ENCODE peak calls at places on chromosomes 4 and X, in eight cellular contexts. O is colonic mucosa, E is uterus, Q is skeletal muscle cell, F is ovary, T is NT2/D1, D is lower lobe of right lung, K is fibroblast of the aortic adventitia. N is an unnamed sample.

GRCh38 chr4:110671679-110672078 is 48.8 kb upstream of the PITX2 start:
- DNase-seq in O (no peak), E (no peak), Q (no peak), F (no peak), T (no peak), D (no peak), K (no peak), N (no peak)

GRCh38 chr4:98608343-98608742 is 50.1 kb downstream of the TSPAN5 start:
- DNase-seq in O (no peak), E (no peak), Q (no peak), F (no peak), T (no peak), D (no peak), K (no peak), N (no peak)

GRCh38 chr4:101306225-101306624 is 41.1 kb downstream of the PPP3CA start:
- DNase-seq in O (no peak), E (no peak), Q (no peak), F (no peak), T (no peak), D (peak), K (no peak), N (no peak)

GRCh38 chrX:155028749-155029360 is 2.2 kb downstream of the FUNDC2 start:
- DNase-seq in O (peak), E (no peak), Q (no peak), F (no peak), T (no peak), D (no peak), K (peak), N (no peak)

GRCh38 chrX:13688384-13688771 is 550 bp upstream of the RAB9A start:
- DNase-seq in O (no peak), E (no peak), Q (no peak), F (no peak), T (no peak), D (no peak), K (no peak), N (no peak)

GRCh38 chrX:21798677-21799219 is 40.7 kb upstream of the MBTPS2 start:
- DNase-seq in O (no peak), E (no peak), Q (peak), F (no peak), T (no peak), D (no peak), K (peak), N (peak)

GRCh38 chr4:64807821-64808220 is 398.6 kb upstream of the TECRL start:
- DNase-seq in O (no peak), E (no peak), Q (no peak), F (no peak), T (no peak), D (no peak), K (no peak), N (no peak)

GRCh38 chrX:111041018-111041462 is 55.0 kb upstream of the PAK3 start:
- DNase-seq in O (no peak), E (no peak), Q (peak), F (no peak), T (no peak), D (no peak), K (peak), N (peak)

GRCh38 chrX:19904778-19905367 is 17.5 kb upstream of the SH3KBP1 start:
- DNase-seq in O (no peak), E (no peak), Q (no peak), F (no peak), T (no peak), D (no peak), K (peak), N (no peak)

GRCh38 chrX:85084770-85085393 is 81.2 kb downstream of the APOOL start:
- DNase-seq in O (peak), E (no peak), Q (no peak), F (no peak), T (no peak), D (no peak), K (peak), N (no peak)

GRCh38 chr4:120517966-120518365 is 404.6 kb downstream of the PRDM5 start:
- DNase-seq in O (peak), E (peak), Q (peak), F (no peak), T (no peak), D (no peak), K (peak), N (no peak)
- H3K4me3 ChIP-seq in O (no peak), E (no peak), Q (no peak), F (no peak), T (no peak), D (no peak), K (peak), N (no peak)

DNA sequence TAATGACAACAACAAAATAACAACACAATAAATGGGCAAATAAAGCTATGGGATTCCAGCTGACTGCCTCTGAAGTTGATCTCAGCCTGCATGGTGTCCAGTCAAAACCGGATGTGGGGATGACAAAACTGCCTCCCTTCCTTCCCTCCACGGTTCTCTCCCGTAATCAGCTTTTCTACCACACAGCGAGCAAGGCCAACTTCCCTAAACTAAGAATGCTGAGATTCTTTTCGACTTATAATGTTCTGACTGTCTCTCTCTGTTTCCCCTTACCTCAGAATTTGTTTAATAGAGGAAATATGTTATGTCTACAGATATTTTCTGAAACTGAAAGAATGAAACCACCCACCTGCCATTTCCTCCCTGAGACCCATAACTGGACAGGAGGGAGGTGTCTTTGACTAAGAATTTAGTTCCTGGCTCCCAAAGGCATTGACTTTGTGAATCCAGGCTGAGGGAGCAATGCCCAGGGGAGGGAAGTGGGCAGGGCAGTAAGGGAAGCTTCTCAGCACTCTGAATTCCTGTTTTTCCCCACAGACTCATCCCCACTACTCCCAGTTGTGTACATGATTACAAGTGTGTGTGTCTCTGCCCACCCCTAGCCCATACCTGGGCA is 1.0 kb upstream of the TLR1 start:
- DNase-seq in O (peak), E (no peak), Q (no peak), F (no peak), T (no peak), D (peak), K (peak), N (no peak)
- H3K4me3 ChIP-seq in O (no peak), E (peak), Q (no peak), F (no peak), T (no peak), D (peak), K (no peak), N (no peak)

GRCh38 chr4:156185514-156185913 is 231.8 kb upstream of the CTSO start:
- DNase-seq in O (no peak), E (no peak), Q (no peak), F (no peak), T (no peak), D (no peak), K (no peak), N (no peak)
- H3K4me3 ChIP-seq in O (no peak), E (no peak), Q (no peak), F (no peak), T (no peak), D (no peak), K (no peak), N (no peak)

GRCh38 chr4:152997235-152997735 is 61.2 kb downstream of the FHDC1 start:
- DNase-seq in O (no peak), E (no peak), Q (no peak), F (no peak), T (no peak), D (no peak), K (no peak), N (no peak)

GRCh38 chr4:152998861-152999260 is 62.7 kb downstream of the FHDC1 start:
- DNase-seq in O (no peak), E (no peak), Q (no peak), F (no peak), T (no peak), D (no peak), K (no peak), N (no peak)

GRCh38 chr4:152996672-152997071 is 60.5 kb downstream of the FHDC1 start:
- DNase-seq in O (no peak), E (no peak), Q (no peak), F (no peak), T (no peak), D (no peak), K (no peak), N (no peak)

GRCh38 chr4:152997771-152998487 is 61.8 kb downstream of the FHDC1 start:
- DNase-seq in O (no peak), E (no peak), Q (no peak), F (no peak), T (no peak), D (no peak), K (no peak), N (no peak)

DNA sequence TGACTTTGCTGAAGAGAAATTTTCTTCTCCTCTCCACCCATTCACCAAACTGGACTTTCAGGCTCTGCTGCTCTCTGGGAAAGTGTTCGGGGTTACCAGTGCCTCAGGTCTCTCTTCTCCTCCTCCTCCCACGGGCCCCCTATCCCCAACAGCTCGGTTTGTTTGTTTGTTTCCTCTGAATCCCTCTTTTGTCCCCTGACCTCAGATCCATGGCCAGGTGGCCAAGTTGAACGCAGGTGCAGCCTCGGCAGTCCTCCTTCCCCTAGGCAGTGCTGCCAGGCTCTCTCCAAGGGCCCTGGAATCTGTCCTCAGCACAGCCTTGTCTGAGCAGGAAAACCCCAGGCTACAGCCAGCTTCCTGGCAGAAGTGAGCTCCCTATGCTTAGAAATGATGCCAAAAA is 60.0 kb downstream of the FHDC1 start:
- DNase-seq in O (no peak), E (no peak), Q (no peak), F (no peak), T (no peak), D (no peak), K (no peak), N (no peak)
- H3K4me3 ChIP-seq in O (no peak), E (no peak), Q (no peak), F (no peak), T (no peak), D (no peak), K (no peak), N (no peak)

GRCh38 chr4:186189656-186190055 is 1.7 kb upstream of the CYP4V2 start:
- DNase-seq in O (no peak), E (no peak), Q (no peak), F (no peak), T (no peak), D (no peak), K (no peak), N (no peak)
- H3K4me3 ChIP-seq in O (no peak), E (no peak), Q (no peak), F (no peak), T (no peak), D (no peak), K (no peak), N (no peak)

GRCh38 chrX:78098108-78098507 is 5.9 kb upstream of the PGK1 start:
- DNase-seq in O (no peak), E (no peak), Q (no peak), F (no peak), T (no peak), D (no peak), K (no peak), N (no peak)
- H3K4me3 ChIP-seq in O (no peak), E (no peak), Q (no peak), F (no peak), T (no peak), D (no peak), K (no peak), N (no peak)

GRCh38 chr4:2172161-2172560 is 69.8 kb downstream of the HAUS3 start:
- DNase-seq in O (no peak), E (no peak), Q (no peak), F (no peak), T (no peak), D (no peak), K (no peak), N (no peak)

GRCh38 chr4:2168469-2169319 is 73.2 kb downstream of the HAUS3 start:
- DNase-seq in O (no peak), E (no peak), Q (no peak), F (no peak), T (no peak), D (no peak), K (no peak), N (no peak)

GRCh38 chr4:2175990-2176698 is 65.8 kb downstream of the HAUS3 start:
- DNase-seq in O (no peak), E (no peak), Q (no peak), F (no peak), T (no peak), D (no peak), K (no peak), N (no peak)

GRCh38 chr4:2174061-2174460 is 67.9 kb downstream of the HAUS3 start:
- DNase-seq in O (no peak), E (no peak), Q (no peak), F (no peak), T (no peak), D (no peak), K (no peak), N (no peak)

DNA sequence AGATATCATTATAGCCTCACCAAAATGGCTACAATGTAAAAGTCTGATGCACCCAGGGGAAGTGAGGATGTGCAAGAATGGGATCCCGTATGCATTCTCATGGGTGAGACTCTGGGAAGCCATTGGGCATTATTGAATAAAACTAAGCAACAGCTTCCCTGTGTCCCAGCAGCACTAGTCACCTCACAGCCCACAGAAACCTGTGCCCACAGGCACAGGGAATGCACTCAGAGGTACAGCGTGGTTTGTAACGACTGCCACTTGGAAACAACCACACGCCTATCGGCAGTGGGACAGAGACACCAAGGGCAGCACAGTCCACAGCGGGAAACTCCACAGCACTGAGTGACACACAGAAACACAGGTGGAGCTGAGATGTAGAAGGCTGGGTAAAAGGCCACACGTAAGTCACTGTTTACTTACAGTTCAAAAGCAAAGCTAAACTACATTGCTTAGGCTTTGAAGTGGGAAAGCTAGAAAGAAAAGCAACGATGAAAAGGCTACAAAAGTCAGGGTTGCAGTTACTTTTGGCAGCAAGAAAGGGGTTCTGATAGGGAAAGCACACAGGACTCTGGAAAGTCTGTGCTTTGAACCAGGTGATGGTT is 69.2 kb downstream of the HAUS3 start:
- DNase-seq in O (no peak), E (no peak), Q (no peak), F (no peak), T (no peak), D (no peak), K (no peak), N (no peak)
- H3K4me3 ChIP-seq in O (no peak), E (no peak), Q (no peak), F (no peak), T (no peak), D (no peak), K (no peak), N (no peak)

GRCh38 chrX:49043987-49044281 is 777 bp upstream of the TFE3 start:
- DNase-seq in O (no peak), E (no peak), Q (no peak), F (no peak), T (no peak), D (no peak), K (no peak), N (no peak)
- H3K4me3 ChIP-seq in O (peak), E (no peak), Q (no peak), F (no peak), T (peak), D (peak), K (peak), N (no peak)

DNA sequence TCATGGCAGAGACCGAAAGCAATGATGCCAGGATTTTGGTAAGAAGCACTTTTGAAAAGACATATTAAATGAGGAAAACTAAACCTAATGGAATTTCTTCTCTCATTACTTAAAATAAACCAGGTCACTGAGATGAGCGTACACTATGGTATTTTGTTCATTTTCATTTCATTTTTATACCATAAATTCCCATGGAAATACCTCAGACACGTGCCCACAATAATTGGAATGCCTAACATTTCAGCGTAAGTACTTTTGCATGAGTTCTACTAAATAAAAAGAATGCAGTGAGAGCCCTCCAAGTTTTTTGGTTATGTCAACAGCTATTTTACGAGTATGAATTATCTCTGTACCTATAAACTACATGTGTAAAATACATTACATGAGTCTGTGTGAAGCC is 3.2 kb downstream of the CAMK2D start:
- DNase-seq in O (no peak), E (no peak), Q (no peak), F (no peak), T (no peak), D (no peak), K (peak), N (no peak)
- H3K4me3 ChIP-seq in O (no peak), E (no peak), Q (peak), F (no peak), T (no peak), D (no peak), K (peak), N (peak)